ENCODE peak calls at places on chromosomes 6 and 20, in eight cellular contexts. Z is NCI-H1105, L is AG08396, U is cardiac muscle cell, Y is glutamatergic neuron, V is NCI-H1694, T is substantia nigra, I is fibroblast of the aortic adventitia. K is an unnamed sample.
A peak's percentile ranks its signal among the peaks of the same experiment; 100 is the strongest.

GRCh38 chr6:43627008-43627825 is 1.8 kb downstream of the GTPBP2 start:
- DNase-seq in Z (no peak), L (peak; percentile 89), U (peak; percentile 96), Y (no peak), V (no peak), T (no peak), I (peak; percentile 98), K (peak; percentile 98)

GRCh38 chr6:85348643-85349042 is 101.2 kb upstream of the NT5E start:
- DNase-seq in Z (no peak), L (no peak), U (no peak), Y (no peak), V (no peak), T (no peak), I (no peak), K (no peak)

GRCh38 chr20:4677846-4678245 is 43.9 kb upstream of the PRND start:
- DNase-seq in Z (no peak), L (no peak), U (no peak), Y (no peak), V (no peak), T (no peak), I (no peak), K (no peak)

GRCh38 chr20:2822073-2822472 is 5.9 kb downstream of the TMEM239 start:
- DNase-seq in Z (no peak), L (no peak), U (peak; percentile 75), Y (no peak), V (no peak), T (no peak), I (peak; percentile 21), K (peak; percentile 51)

GRCh38 chr6:41638002-41638800 is at the start of gene MDFI:
- DNase-seq in Z (no peak), L (no peak), U (peak; percentile 73), Y (no peak), V (no peak), T (no peak), I (no peak), K (no peak)

GRCh38 chr20:35657271-35657670 is 7.4 kb downstream of the CPNE1 start:
- DNase-seq in Z (no peak), L (no peak), U (no peak), Y (no peak), V (no peak), T (no peak), I (no peak), K (no peak)

GRCh38 chr6:20124545-20124944 is 87.7 kb downstream of the MBOAT1 start:
- DNase-seq in Z (no peak), L (no peak), U (no peak), Y (no peak), V (no peak), T (no peak), I (no peak), K (no peak)

GRCh38 chr6:73418081-73418741 is 23.6 kb downstream of the DDX43 start:
- DNase-seq in Z (no peak), L (peak; percentile 13), U (peak; percentile 25), Y (no peak), V (no peak), T (no peak), I (no peak), K (peak; percentile 23)

GRCh38 chr20:63641792-63642517 is 11.3 kb downstream of the STMN3 start:
- DNase-seq in Z (peak; percentile 95), L (peak; percentile 96), U (peak; percentile 90), Y (peak; percentile 95), V (peak; percentile 39), T (peak; percentile 89), I (peak; percentile 75), K (peak; percentile 66)

GRCh38 chr20:3825526-3825925 is 5.2 kb downstream of the AP5S1 start:
- DNase-seq in Z (no peak), L (no peak), U (no peak), Y (no peak), V (no peak), T (no peak), I (no peak), K (no peak)

GRCh38 chr20:32018269-32019155 is 8.3 kb downstream of the CCM2L start:
- DNase-seq in Z (peak; percentile 97), L (peak; percentile 40), U (no peak), Y (peak; percentile 94), V (no peak), T (peak; percentile 22), I (no peak), K (no peak)

GRCh38 chr6:93644611-93645010 is 225.3 kb upstream of the EPHA7 start:
- DNase-seq in Z (no peak), L (no peak), U (peak; percentile 26), Y (no peak), V (no peak), T (no peak), I (no peak), K (no peak)

GRCh38 chr6:87183687-87184086 is 28.3 kb downstream of the ZNF292 start:
- DNase-seq in Z (no peak), L (no peak), U (peak; percentile 48), Y (no peak), V (no peak), T (no peak), I (peak; percentile 56), K (peak; percentile 87)

GRCh38 chr6:165850434-165851019 is 187.5 kb upstream of the PDE10A start:
- DNase-seq in Z (peak; percentile 57), L (peak; percentile 82), U (peak; percentile 77), Y (peak; percentile 87), V (peak; percentile 5), T (peak; percentile 51), I (peak; percentile 69), K (peak; percentile 54)

GRCh38 chr6:82832811-82833210 is 232.8 kb downstream of the UBE3D start:
- DNase-seq in Z (no peak), L (no peak), U (no peak), Y (no peak), V (no peak), T (no peak), I (no peak), K (no peak)

GRCh38 chr6:8551386-8551785 is 116.0 kb upstream of the SLC35B3 start:
- DNase-seq in Z (no peak), L (no peak), U (no peak), Y (no peak), V (no peak), T (no peak), I (no peak), K (no peak)

GRCh38 chr6:21201673-21202430 is 391.7 kb upstream of the SOX4 start:
- DNase-seq in Z (peak; percentile 93), L (no peak), U (no peak), Y (no peak), V (peak; percentile 79), T (no peak), I (no peak), K (no peak)

GRCh38 chr6:148653138-148653776 is 93.6 kb upstream of the UST start:
- DNase-seq in Z (no peak), L (no peak), U (no peak), Y (no peak), V (no peak), T (no peak), I (no peak), K (peak; percentile 47)

GRCh38 chr6:56802570-56802969 is 152.3 kb upstream of the BEND6 start:
- DNase-seq in Z (peak; percentile 70), L (no peak), U (peak; percentile 64), Y (no peak), V (peak; percentile 14), T (no peak), I (peak; percentile 55), K (peak; percentile 57)

GRCh38 chr6:10970731-10971130 is 73.4 kb downstream of the ELOVL2 start:
- DNase-seq in Z (no peak), L (no peak), U (no peak), Y (no peak), V (no peak), T (no peak), I (no peak), K (no peak)

GRCh38 chr20:20143165-20143564 is 90.8 kb downstream of the CFAP61 start:
- DNase-seq in Z (no peak), L (no peak), U (no peak), Y (no peak), V (no peak), T (no peak), I (no peak), K (no peak)

GRCh38 chr6:1612902-1613301 is 3.2 kb downstream of the FOXC1 start:
- DNase-seq in Z (no peak), L (peak; percentile 77), U (peak; percentile 68), Y (no peak), V (no peak), T (no peak), I (peak; percentile 89), K (peak; percentile 80)

GRCh38 chr6:158654960-158655485 is 5.2 kb downstream of the SYTL3 start:
- DNase-seq in Z (peak; percentile 73), L (no peak), U (peak; percentile 83), Y (no peak), V (no peak), T (no peak), I (peak; percentile 60), K (peak; percentile 88)

GRCh38 chr6:144064831-144065668 is 30.3 kb downstream of the SF3B5 start:
- DNase-seq in Z (peak; percentile 57), L (peak; percentile 27), U (no peak), Y (no peak), V (no peak), T (no peak), I (no peak), K (no peak)

GRCh38 chr6:81476881-81477280 is 275.6 kb downstream of the TENT5A start:
- DNase-seq in Z (no peak), L (peak; percentile 14), U (peak; percentile 23), Y (no peak), V (no peak), T (no peak), I (peak; percentile 77), K (peak; percentile 85)

GRCh38 chr20:431012-431904 is 23.2 kb downstream of the RBCK1 start:
- DNase-seq in Z (peak; percentile 55), L (peak; percentile 78), U (peak; percentile 72), Y (peak; percentile 62), V (peak; percentile 45), T (peak; percentile 81), I (peak; percentile 60), K (peak; percentile 64)

GRCh38 chr6:71252407-71252806 is 36.2 kb upstream of the OGFRL1 start:
- DNase-seq in Z (no peak), L (no peak), U (no peak), Y (no peak), V (no peak), T (no peak), I (no peak), K (no peak)

GRCh38 chr6:111880181-111880944 is 7.1 kb upstream of the FYN start:
- DNase-seq in Z (no peak), L (no peak), U (peak; percentile 25), Y (no peak), V (no peak), T (no peak), I (peak; percentile 47), K (peak; percentile 61)

GRCh38 chr6:27293436-27294152 is 18.5 kb downstream of the POM121L2 start:
- DNase-seq in Z (peak; percentile 61), L (peak; percentile 52), U (peak; percentile 55), Y (peak; percentile 47), V (no peak), T (no peak), I (peak; percentile 48), K (peak; percentile 75)

GRCh38 chr6:9250852-9251251 is 815.5 kb upstream of the SLC35B3 start:
- DNase-seq in Z (peak; percentile 70), L (peak; percentile 5), U (peak; percentile 63), Y (peak; percentile 35), V (peak; percentile 52), T (no peak), I (peak; percentile 62), K (peak; percentile 23)

GRCh38 chr6:81465859-81466258 is 286.6 kb downstream of the TENT5A start:
- DNase-seq in Z (no peak), L (peak; percentile 5), U (peak; percentile 48), Y (no peak), V (no peak), T (no peak), I (peak; percentile 59), K (peak; percentile 53)

GRCh38 chr20:58086763-58087566 is 141.5 kb downstream of the ANKRD60 start:
- DNase-seq in Z (peak; percentile 36), L (peak; percentile 54), U (peak; percentile 69), Y (peak; percentile 73), V (peak; percentile 23), T (peak; percentile 9), I (peak; percentile 42), K (peak; percentile 46)

GRCh38 chr20:36344517-36345132 is 38.5 kb downstream of the DLGAP4 start:
- DNase-seq in Z (no peak), L (peak; percentile 71), U (peak; percentile 73), Y (no peak), V (no peak), T (no peak), I (peak; percentile 59), K (peak; percentile 41)

GRCh38 chr20:34643919-34644318 is 33.0 kb downstream of the PIGU start:
- DNase-seq in Z (no peak), L (peak; percentile 53), U (peak; percentile 93), Y (no peak), V (no peak), T (no peak), I (peak; percentile 88), K (peak; percentile 90)

K was measured in fibroblast of mammary gland.